ENCODE peak calls at places on chromosomes 2 and 18, in six cellular contexts. S is epithelial cell of esophagus; O is mammary epithelial cell; N is bronchial epithelial cell; U is CD8-positive, alpha-beta T cell; J is tibial artery. C is an unnamed sample.

GRCh38 chr2:241981076-241981700 is 111.7 kb downstream of the RTP5 start:
- DNase-seq in U (no peak), O (no peak), S (no peak), J (no peak), N (no peak), C (no peak)

GRCh38 chr2:240974771-240975572 is 23.4 kb upstream of the SNED1 start:
- DNase-seq in J (no peak), S (no peak), O (no peak), U (no peak), N (no peak), C (no peak)

GRCh38 chr2:179277429-179278196 is 13.0 kb upstream of the SESTD1 start:
- DNase-seq in J (no peak), O (peak; percentile 61), N (peak; percentile 69), U (no peak), S (peak; percentile 61), C (no peak)

GRCh38 chr2:2014251-2014761 is 270.0 kb upstream of the PXDN start:
- DNase-seq in N (no peak), J (no peak), O (no peak), S (no peak), U (no peak), C (no peak)

GRCh38 chr2:81304154-81304830 is 999.7 kb upstream of the LRRTM1 start:
- DNase-seq in O (no peak), J (no peak), U (no peak), N (peak; percentile 35), S (peak; percentile 9), C (no peak)

GRCh38 chr2:174949988-174950687 is 55.0 kb downstream of the CHN1 start:
- DNase-seq in J (no peak), U (no peak), O (no peak), N (no peak), S (no peak), C (no peak)

GRCh38 chr18:21704603-21705364 is at the start of gene ABHD3:
- DNase-seq in U (peak; percentile 91), O (peak; percentile 91), N (peak; percentile 81), J (peak; percentile 92), S (peak; percentile 97), C (peak; percentile 64)

GRCh38 chr2:129935118-129935517 is 44.3 kb upstream of the RAB6C start:
- DNase-seq in S (no peak), N (peak; percentile 5), O (no peak), U (no peak), J (no peak), C (no peak)

GRCh38 chr2:26740346-26740745 is 23.7 kb upstream of the SLC35F6 start:
- DNase-seq in N (no peak), O (no peak), S (no peak), U (no peak), J (no peak), C (no peak)
- H3K4me3 ChIP-seq in N (no peak overlapping the region), O (no peak overlapping the region), S (no peak overlapping the region), U (no peak overlapping the region), J (no peak overlapping the region), C (no peak overlapping the region)

GRCh38 chr2:15797946-15798281 is 142.4 kb upstream of the MYCN start:
- DNase-seq in N (no peak), S (no peak), J (no peak), O (no peak), U (no peak), C (no peak)

GRCh38 chr2:15795426-15795825 is 144.9 kb upstream of the MYCN start:
- DNase-seq in N (no peak), S (no peak), O (no peak), U (no peak), J (no peak), C (no peak)

GRCh38 chr2:15798716-15799431 is 141.5 kb upstream of the MYCN start:
- DNase-seq in N (no peak), S (no peak), O (no peak), J (no peak), U (no peak), C (no peak)

GRCh38 chr2:15796543-15796942 is 143.8 kb upstream of the MYCN start:
- DNase-seq in S (no peak), O (no peak), N (no peak), U (no peak), J (no peak), C (no peak)

GRCh38 chr2:15797231-15797945 is 143.0 kb upstream of the MYCN start:
- DNase-seq in N (no peak), O (no peak), S (no peak), J (no peak), U (no peak), C (no peak)
- TF ChIP-seq CTCF in N (no peak), O (no peak), S (no peak), J (no peak), U (no peak), C (peak; percentile 28)

DNA sequence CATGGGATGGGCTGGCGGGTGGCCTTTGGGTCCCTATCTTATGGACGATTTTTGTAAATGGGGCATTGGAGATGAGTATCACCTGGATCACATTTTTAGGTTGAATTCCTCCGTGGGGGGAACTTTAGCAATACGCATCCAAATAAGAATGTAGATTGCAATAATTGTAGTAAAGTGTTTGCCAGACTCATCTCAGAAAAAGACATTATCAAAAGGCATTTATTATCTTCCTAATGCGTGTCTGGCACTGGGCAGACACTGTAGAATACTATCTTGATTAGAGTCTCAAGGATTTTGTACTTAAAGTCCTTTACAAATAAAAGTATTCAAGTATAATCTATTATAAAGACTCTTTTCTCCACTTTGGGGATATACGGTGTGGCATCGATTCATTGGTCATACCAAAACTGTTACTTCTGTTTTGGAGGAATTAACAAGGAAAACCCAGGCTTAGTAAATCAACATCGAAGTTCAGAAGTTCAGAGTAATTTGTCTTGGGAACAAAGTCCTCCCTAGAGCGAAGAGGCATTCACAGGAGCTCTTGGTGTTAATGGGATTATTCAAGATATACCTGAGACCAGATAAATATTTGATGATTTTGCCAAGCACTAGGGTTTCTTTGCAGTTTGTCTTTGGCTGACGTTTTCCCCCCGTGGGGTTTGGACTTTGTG is 568 bp upstream of the ACKR3 start:
- DNase-seq in O (no peak), U (no peak), N (no peak), J (no peak), S (no peak), C (no peak)
- H3K4me3 ChIP-seq in O (peak overlapping the region; percentile 25), U (peak overlapping the region; percentile 54), N (peak overlapping the region; percentile 46), J (peak overlapping the region; percentile 62), S (peak overlapping the region; percentile 57), C (no peak overlapping the region)

GRCh38 chr2:226251661-226252060 is 548.0 kb downstream of the IRS1 start:
- DNase-seq in U (no peak), O (no peak), J (no peak), S (no peak), N (no peak), C (no peak)

DNA sequence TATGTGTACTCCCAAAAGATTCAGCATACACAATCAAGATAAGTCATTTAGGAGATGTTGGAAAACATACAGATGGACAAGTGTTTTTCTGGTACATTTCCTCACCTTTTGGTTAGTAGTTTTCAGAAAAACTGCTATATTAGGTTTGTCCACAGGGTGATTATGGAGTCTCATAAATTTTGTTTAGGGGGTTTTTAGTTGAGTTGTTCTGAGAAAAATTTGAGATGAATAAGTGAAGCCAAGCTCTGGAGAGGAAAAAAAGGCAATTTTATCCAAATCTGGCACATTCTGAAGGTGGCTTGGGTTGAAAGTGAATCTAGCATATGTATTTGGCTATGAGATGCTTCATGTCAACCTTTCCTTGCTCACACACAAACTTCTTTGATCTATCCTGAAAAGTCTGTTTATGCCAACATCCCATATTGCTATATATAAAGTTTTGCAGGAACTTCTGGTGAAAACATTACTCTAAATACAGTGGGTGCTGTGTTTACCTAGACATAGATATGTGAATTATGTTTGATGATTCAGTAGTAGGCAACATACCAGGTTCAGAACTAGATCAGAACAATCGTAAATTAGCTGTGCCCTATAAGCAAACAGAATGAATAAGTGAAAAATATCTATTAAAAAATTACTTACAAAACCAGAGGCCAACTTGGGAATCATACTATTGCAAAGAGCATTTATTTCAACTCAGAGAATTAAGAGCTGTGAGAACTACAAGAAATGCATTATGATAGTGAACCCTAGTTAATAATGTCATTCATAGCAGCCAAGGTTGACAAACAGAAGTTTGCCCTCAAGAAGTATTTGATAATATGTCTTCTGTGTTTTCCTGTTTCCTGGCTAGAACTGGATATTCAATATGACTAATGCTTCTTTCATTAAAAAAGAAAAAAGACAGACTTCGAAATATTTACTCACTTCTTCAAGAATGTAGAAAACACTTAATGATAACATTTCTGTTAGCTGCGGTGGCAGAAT is 552.0 kb downstream of the IRS1 start:
- DNase-seq in O (peak; percentile 48), J (no peak), S (peak; percentile 63), N (peak; percentile 84), U (no peak), C (no peak)
- TF ChIP-seq CTCF in O (no peak), J (no peak), S (no peak), N (no peak), U (no peak), C (no peak)

GRCh38 chr18:79855147-79855910 is 57.6 kb downstream of the KCNG2 start:
- DNase-seq in N (no peak), O (no peak), J (no peak), U (no peak), S (no peak), C (peak; percentile 29)
- H3K4me3 ChIP-seq in N (no peak overlapping the region), O (no peak overlapping the region), J (no peak overlapping the region), U (no peak overlapping the region), S (no peak overlapping the region), C (no peak overlapping the region)

GRCh38 chr2:74262681-74263080 is 64.3 kb downstream of the MTHFD2 start:
- DNase-seq in U (no peak), J (no peak), N (no peak), O (no peak), S (no peak), C (no peak)

GRCh38 chr2:74261204-74261864 is 62.9 kb downstream of the MTHFD2 start:
- DNase-seq in O (peak; percentile 28), U (no peak), N (peak; percentile 32), S (peak; percentile 50), J (no peak), C (no peak)

GRCh38 chr2:74264281-74264680 is 65.9 kb downstream of the MTHFD2 start:
- DNase-seq in N (no peak), U (no peak), S (no peak), J (no peak), O (no peak), C (no peak)

GRCh38 chr2:74269667-74270066 is 71.3 kb downstream of the MTHFD2 start:
- DNase-seq in U (no peak), O (no peak), J (no peak), S (no peak), N (no peak), C (no peak)

DNA sequence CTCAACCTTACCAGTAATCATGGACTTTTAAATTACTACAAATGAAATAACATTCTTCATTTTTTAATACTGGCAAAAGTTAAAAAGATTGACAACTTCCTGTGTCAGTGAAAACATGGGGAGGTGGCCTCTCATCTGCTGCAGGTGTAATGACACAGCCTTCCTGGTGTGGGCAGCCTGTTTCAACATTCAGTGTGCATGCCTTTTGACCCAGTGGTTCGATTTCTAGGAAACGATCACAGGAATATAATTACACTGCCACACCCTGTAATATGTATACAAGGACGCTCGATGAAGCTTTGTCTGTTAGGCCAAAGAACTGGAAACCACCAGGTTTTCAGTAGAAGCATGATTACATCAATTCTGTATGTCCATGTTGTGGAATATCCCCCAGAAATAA is 68.7 kb downstream of the MTHFD2 start:
- DNase-seq in S (peak; percentile 59), U (peak; percentile 44), J (no peak), N (peak; percentile 49), O (peak; percentile 10), C (no peak)
- TF ChIP-seq CTCF in S (peak; percentile 54), U (peak; percentile 60), J (no peak), N (peak; percentile 37), O (peak; percentile 47), C (peak; percentile 66)

GRCh38 chr2:25362564-25363145 is 20.9 kb upstream of the DNMT3A start:
- DNase-seq in S (peak; percentile 25), U (peak; percentile 55), N (peak; percentile 41), O (no peak), J (no peak), C (peak; percentile 74)
- H3K4me3 ChIP-seq in S (peak overlapping the region; percentile 42), U (peak overlapping the region; percentile 65), N (peak overlapping the region; percentile 31), O (no peak overlapping the region), J (peak overlapping the region; percentile 36), C (peak overlapping the region; percentile 53)

GRCh38 chr18:70758780-70759179 is 469.9 kb downstream of the SOCS6 start:
- DNase-seq in J (no peak), S (no peak), O (no peak), U (no peak), N (no peak), C (no peak)
- TF ChIP-seq CTCF in J (no peak), S (no peak), O (no peak), U (no peak), N (no peak), C (no peak)

C was measured in GM12864.